ENCODE peak calls at places on chromosomes 4 and X, in nine cellular contexts. A, V, Z, O, F, T, M, U and P are unnamed samples.
A peak's percentile ranks its signal among the peaks of the same experiment; 100 is the strongest.

GRCh38 chrX:2397229-2397628 is 103.5 kb downstream of the DHRSX start:
- DNase-seq in U (no peak), A (no peak), T (no peak), M (no peak), V (no peak), O (no peak), F (no peak), Z (no peak), P (no peak)

GRCh38 chr4:14908635-14909034 is 93.6 kb upstream of the CPEB2 start:
- DNase-seq in U (no peak), M (no peak), T (no peak), Z (no peak), A (no peak), O (no peak), V (no peak), F (peak; percentile 75), P (no peak)

GRCh38 chr4:26076896-26077295 is 162.9 kb downstream of the SMIM20 start:
- DNase-seq in V (no peak), T (no peak), F (peak; percentile 72), Z (no peak), O (no peak), U (no peak), A (no peak), M (no peak), P (no peak)

GRCh38 chrX:102339312-102340298 is 92.6 kb downstream of the NXF2 start:
- DNase-seq in Z (no peak), A (peak; percentile 54), F (no peak), U (no peak), O (no peak), T (no peak), M (peak; percentile 49), V (no peak), P (no peak)

GRCh38 chr4:1002131-1002630 is 9.0 kb upstream of the SLC26A1 start:
- DNase-seq in Z (no peak), V (no peak), U (no peak), T (peak; percentile 82), M (no peak), A (peak; percentile 83), O (no peak), F (no peak), P (no peak)

GRCh38 chrX:9698566-9698965 is 67.1 kb downstream of the GPR143 start:
- DNase-seq in V (no peak), O (no peak), A (no peak), Z (no peak), U (no peak), F (no peak), T (no peak), M (no peak), P (no peak)

GRCh38 chr4:139900964-139901376 is 235.4 kb downstream of the MGST2 start:
- DNase-seq in T (no peak), M (no peak), A (no peak), U (no peak), O (no peak), Z (no peak), V (no peak), F (peak; percentile 40), P (no peak)

GRCh38 chr4:37001688-37002436 is 242.7 kb upstream of the NWD2 start:
- DNase-seq in O (no peak), A (no peak), Z (no peak), F (no peak), V (no peak), U (no peak), T (no peak), M (no peak), P (no peak)

GRCh38 chrX:12441376-12442128 is 303.3 kb downstream of the FRMPD4 start:
- DNase-seq in Z (no peak), T (no peak), O (peak; percentile 66), F (peak; percentile 90), A (no peak), U (no peak), V (no peak), M (no peak), P (no peak)
- TF ChIP-seq CTCF in Z (no peak), T (no peak), O (peak; percentile 31), F (peak; percentile 42), A (no peak), U (no peak), V (no peak), M (no peak), P (no peak)

GRCh38 chrX:117458243-117458968 is 658.2 kb downstream of the KLHL13 start:
- DNase-seq in Z (no peak), T (no peak), U (no peak), A (peak; percentile 28), F (no peak), M (no peak), O (no peak), V (no peak), P (no peak)
- TF ChIP-seq CTCF in Z (no peak), T (no peak), U (no peak), A (no peak), F (no peak), M (no peak), O (no peak), V (no peak), P (no peak)

GRCh38 chr4:170090667-170091052 is 904 bp upstream of the AADAT start:
- DNase-seq in A (no peak), O (no peak), U (no peak), V (no peak), M (no peak), Z (no peak), F (peak; percentile 40), T (no peak), P (no peak)

GRCh38 chr4:170091069-170091696 is 1.4 kb upstream of the AADAT start:
- DNase-seq in F (no peak), A (peak; percentile 63), T (peak; percentile 71), V (no peak), O (no peak), Z (no peak), U (no peak), M (no peak), P (no peak)

GRCh38 chr4:170088686-170089085 is 1.1 kb downstream of the AADAT start:
- DNase-seq in U (no peak), M (no peak), T (no peak), F (no peak), V (no peak), O (no peak), A (no peak), Z (no peak), P (no peak)

GRCh38 chr4:170089274-170089742 is 448 bp downstream of the AADAT start:
- DNase-seq in V (no peak), U (peak; percentile 28), T (no peak), O (no peak), Z (no peak), A (peak; percentile 42), M (no peak), F (peak; percentile 27), P (no peak)

DNA sequence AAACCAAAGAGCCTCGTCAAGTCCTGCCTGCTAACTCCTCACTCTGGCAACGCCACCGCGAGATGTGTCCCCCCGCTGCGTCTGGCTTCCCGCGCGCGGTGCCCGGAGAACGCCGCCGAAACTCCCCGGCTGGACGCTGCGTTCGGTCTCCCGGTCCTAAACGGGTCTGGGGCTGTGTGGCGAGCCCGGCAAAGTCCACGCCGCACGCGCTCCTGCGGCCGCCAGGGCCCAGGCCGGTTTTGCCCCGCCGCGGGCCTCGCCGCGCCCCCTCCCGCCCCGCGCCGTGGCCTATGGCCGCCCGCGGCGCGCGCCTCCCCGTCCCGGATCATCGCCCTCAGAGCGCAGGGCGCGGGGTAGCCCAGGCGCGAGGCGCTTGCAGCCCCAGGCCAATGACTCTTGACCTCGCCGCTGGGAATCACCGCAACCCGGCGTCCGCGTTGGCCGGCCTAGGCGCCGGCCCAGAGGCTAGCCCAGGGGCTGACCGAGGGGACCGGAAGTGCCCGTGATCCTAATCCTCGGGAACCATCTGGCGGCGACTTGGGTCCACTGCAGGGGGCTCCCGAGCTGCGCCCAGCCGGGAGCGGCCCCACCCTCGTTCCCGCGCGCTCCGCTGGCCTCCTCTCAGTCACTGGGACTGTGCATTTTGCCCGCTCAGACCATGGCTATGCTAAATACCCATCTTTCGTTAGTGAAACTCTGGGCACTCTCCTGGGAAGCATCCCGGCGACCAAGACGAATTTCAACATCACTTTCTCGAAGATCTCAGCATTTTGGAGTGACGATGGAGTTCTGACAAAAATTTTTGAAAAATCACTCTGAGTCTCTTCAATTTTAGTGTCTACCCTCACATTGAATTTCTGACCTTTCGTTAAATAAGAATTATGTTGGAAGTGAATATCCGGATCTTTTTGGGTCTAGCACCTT is at the start of gene AADAT:
- DNase-seq in F (peak; percentile 69), Z (no peak), M (peak; percentile 83), V (no peak), U (peak; percentile 82), T (peak; percentile 91), A (peak; percentile 89), O (peak; percentile 25), P (no peak)
- TF ChIP-seq CTCF in F (peak; percentile 55), Z (no peak), M (peak; percentile 48), V (no peak), U (peak; percentile 78), T (peak; percentile 69), A (peak; percentile 64), O (peak; percentile 74), P (no peak)

GRCh38 chr4:71188951-71189350 is 149.9 kb upstream of the SLC4A4 start:
- DNase-seq in T (no peak), V (no peak), O (no peak), F (no peak), A (no peak), M (no peak), Z (no peak), U (no peak), P (no peak)

GRCh38 chr4:71198958-71199357 is 139.9 kb upstream of the SLC4A4 start:
- DNase-seq in O (no peak), Z (no peak), M (no peak), U (no peak), F (no peak), A (no peak), V (no peak), T (no peak), P (no peak)

GRCh38 chr4:71195932-71196331 is 142.9 kb upstream of the SLC4A4 start:
- DNase-seq in F (no peak), V (no peak), T (no peak), Z (no peak), U (no peak), O (peak; percentile 18), M (peak; percentile 56), A (no peak), P (no peak)

GRCh38 chr4:71189471-71189870 is 149.3 kb upstream of the SLC4A4 start:
- DNase-seq in U (no peak), Z (no peak), V (no peak), O (no peak), F (peak; percentile 79), T (no peak), A (no peak), M (no peak), P (no peak)

DNA sequence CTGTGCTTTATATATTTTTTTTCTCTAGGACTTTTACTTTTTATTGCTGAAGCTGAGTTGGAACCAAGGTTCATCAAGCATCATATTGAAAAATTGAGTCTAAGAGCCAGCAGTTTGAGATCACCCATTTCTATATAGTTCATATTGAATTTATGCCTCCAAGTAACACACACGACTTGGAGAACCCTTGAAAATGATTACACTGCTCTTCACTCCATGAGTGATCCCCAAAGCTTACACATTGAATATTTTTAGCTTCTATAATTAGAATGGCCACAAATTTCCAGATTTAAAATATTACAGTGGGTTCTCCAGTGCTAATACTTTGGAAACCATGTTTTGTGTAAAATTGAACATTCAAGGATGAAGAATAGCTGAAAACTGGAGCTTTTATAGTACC is 144.4 kb upstream of the SLC4A4 start:
- DNase-seq in M (no peak), V (no peak), A (no peak), U (no peak), Z (no peak), T (no peak), O (no peak), F (no peak), P (no peak)
- TF ChIP-seq CTCF in M (no peak), V (no peak), A (no peak), U (no peak), Z (no peak), T (no peak), O (no peak), F (no peak), P (no peak)